ENCODE peak calls at places on chromosomes 7 and 10, in nine cellular contexts. B is fibroblast of lung; I is stimulated activated CD4-positive, alpha-beta T cell treated with anti-CD3 and anti-CD28 coated beads, Interleukin-15, amount 100 ng/mL, for 48 hours; J is NCI-H1105; P is iPS-NIHi11; G is naive thymus-derived CD8-positive, alpha-beta T cell; C is non-pigmented ciliary epithelial cell; Z is heart right ventricle; K is Right ventricle myocardium superior. W is an unnamed sample.

GRCh38 chr7:7772385-7772784 is 54.0 kb upstream of the RPA3 start:
- DNase-seq in J (peak), I (no peak), P (no peak), Z (no peak), B (peak), K (no peak), C (no peak), G (no peak), W (no peak)

GRCh38 chr10:21171936-21172773 is 275.0 kb upstream of the NEBL start:
- DNase-seq in C (no peak), Z (no peak), P (no peak), G (no peak), K (no peak), I (no peak), J (no peak), B (no peak), W (no peak)

GRCh38 chr7:24827027-24827426 is 69.8 kb upstream of the GSDME start:
- DNase-seq in J (no peak), Z (no peak), I (no peak), K (no peak), G (no peak), P (no peak), C (no peak), B (no peak), W (no peak)

GRCh38 chr7:73899731-73900142 is 38.8 kb downstream of the TMEM270 start:
- DNase-seq in G (no peak), P (no peak), I (no peak), K (no peak), C (no peak), B (peak), Z (no peak), J (no peak), W (no peak)

GRCh38 chr10:121994429-121994881 is 5.5 kb downstream of the TACC2 start:
- DNase-seq in J (no peak), I (no peak), K (peak), P (peak), G (no peak), C (no peak), B (peak), Z (peak), W (no peak)

GRCh38 chr10:130010653-130011052 is 46.6 kb upstream of the EBF3 start:
- DNase-seq in B (no peak), G (no peak), J (no peak), K (no peak), C (no peak), Z (no peak), P (peak), I (no peak), W (no peak)

GRCh38 chr10:58851606-58852005 is 324.8 kb upstream of the PHYHIPL start:
- DNase-seq in G (no peak), Z (no peak), P (no peak), J (no peak), K (no peak), I (no peak), B (no peak), C (no peak), W (no peak)

GRCh38 chr10:72218329-72218728 is 2.3 kb upstream of the ASCC1 start:
- DNase-seq in P (no peak), B (no peak), I (no peak), J (no peak), K (no peak), Z (no peak), G (no peak), C (no peak), W (no peak)

GRCh38 chr10:113357688-113358306 is 195.1 kb upstream of the HABP2 start:
- DNase-seq in B (no peak), J (no peak), I (no peak), Z (no peak), K (no peak), P (peak), C (no peak), G (no peak), W (no peak)

GRCh38 chr7:116242759-116243158 is 32.4 kb downstream of the TES start:
- DNase-seq in J (no peak), K (no peak), I (no peak), P (no peak), C (no peak), G (no peak), B (no peak), Z (no peak), W (no peak)

GRCh38 chr10:90935581-90936292 is 14.8 kb upstream of the ANKRD1 start:
- DNase-seq in C (no peak), B (peak), P (peak), K (no peak), I (no peak), G (no peak), J (no peak), Z (no peak), W (no peak)

GRCh38 chr7:155001756-155002410 is 1.0 kb downstream of the PAXIP1 start:
- DNase-seq in B (peak), P (no peak), G (no peak), I (peak), Z (no peak), C (no peak), J (no peak), K (no peak), W (no peak)

GRCh38 chr7:33201821-33202220 is 72.5 kb downstream of the BBS9 start:
- DNase-seq in P (no peak), G (no peak), Z (no peak), J (no peak), I (no peak), B (peak), C (no peak), K (no peak), W (no peak)

GRCh38 chr10:48363617-48364355 is 57.3 kb downstream of the MAPK8 start:
- DNase-seq in C (peak), K (no peak), I (no peak), J (peak), B (peak), G (peak), P (peak), Z (peak), W (peak)

GRCh38 chr7:97004931-97005763 is at the start of gene DLX6:
- DNase-seq in I (peak), P (peak), K (no peak), J (peak), C (no peak), G (no peak), Z (no peak), B (peak), W (peak)

GRCh38 chr10:52820316-52820715 is 47.7 kb upstream of the MBL2 start:
- DNase-seq in C (no peak), P (no peak), I (no peak), Z (no peak), B (no peak), K (no peak), G (no peak), J (no peak), W (no peak)

GRCh38 chr7:127792528-127793342 is 140.7 kb downstream of the SND1 start:
- DNase-seq in P (peak), B (no peak), G (no peak), K (no peak), Z (no peak), C (no peak), J (peak), I (no peak), W (no peak)

GRCh38 chr10:28880551-28880950 is 203.2 kb downstream of the BAMBI start:
- DNase-seq in I (no peak), K (no peak), C (no peak), G (no peak), Z (no peak), P (no peak), J (no peak), B (no peak), W (no peak)

GRCh38 chr10:43921881-43922280 is 273.2 kb upstream of the ZNF32 start:
- DNase-seq in P (no peak), B (no peak), G (no peak), J (no peak), I (no peak), K (no peak), Z (no peak), C (no peak), W (no peak)

GRCh38 chr7:127034171-127034806 is 218.5 kb downstream of the GRM8 start:
- DNase-seq in K (no peak), Z (no peak), C (no peak), G (no peak), B (no peak), P (no peak), I (no peak), J (no peak), W (no peak)

GRCh38 chr7:155860840-155861479 is 48.7 kb upstream of the SHH start:
- DNase-seq in P (no peak), I (no peak), B (peak), Z (no peak), J (peak), C (no peak), G (no peak), K (peak), W (no peak)

GRCh38 chr10:132354356-132355094 is 22.5 kb downstream of the LRRC27 start:
- DNase-seq in Z (no peak), K (no peak), B (no peak), G (no peak), J (no peak), I (no peak), C (no peak), P (no peak), W (no peak)

GRCh38 chr7:107996072-107996824 is 6.7 kb downstream of the LAMB1 start:
- DNase-seq in K (no peak), P (no peak), Z (no peak), G (no peak), J (no peak), C (no peak), B (peak), I (no peak), W (peak)

GRCh38 chr7:18693401-18693800 is 197.9 kb downstream of the HDAC9 start:
- DNase-seq in B (peak), C (peak), G (no peak), J (no peak), K (no peak), Z (peak), I (no peak), P (peak), W (peak)

GRCh38 chr10:29377333-29377961 is 88.6 kb downstream of the LYZL1 start:
- DNase-seq in P (peak), I (no peak), B (no peak), K (no peak), C (no peak), G (no peak), J (no peak), Z (no peak), W (peak)

GRCh38 chr10:63605568-63605967 is 84.4 kb downstream of the REEP3 start:
- DNase-seq in C (no peak), Z (no peak), J (no peak), P (peak), B (no peak), I (no peak), K (no peak), G (no peak), W (no peak)

GRCh38 chr7:148232784-148233183 is 357.8 kb upstream of the C7orf33 start:
- DNase-seq in G (no peak), C (no peak), J (no peak), K (no peak), I (no peak), P (no peak), Z (peak), B (no peak), W (no peak)